ENCODE peak calls at places on chromosomes 16 and 17, in six cellular contexts. C is Panc1, K is GM12878, I is prostate gland, S is spleen, M is stomach. Q is an unnamed sample.

GRCh38 chr16:21638573-21638975 is 13.8 kb downstream of the IGSF6 start:
- DNase-seq in K (no peak), S (no peak), M (no peak), I (no peak), C (no peak), Q (no peak)

GRCh38 chr16:80852261-80852872 is 48.0 kb upstream of the CDYL2 start:
- DNase-seq in S (no peak), M (no peak), C (no peak), K (no peak), I (no peak), Q (no peak)

GRCh38 chr16:24950275-24950674 is 64.9 kb downstream of the ARHGAP17 start:
- DNase-seq in K (no peak), I (no peak), C (no peak), S (no peak), M (no peak), Q (peak)

GRCh38 chr16:15854061-15854460 is 2.8 kb downstream of the MYH11 start:
- DNase-seq in I (no peak), K (no peak), C (no peak), S (no peak), M (no peak), Q (no peak)

GRCh38 chr16:87881327-87882200 is 12.3 kb upstream of the SLC7A5 start:
- DNase-seq in S (no peak), M (no peak), K (no peak), I (no peak), C (no peak), Q (no peak)

GRCh38 chr17:8745586-8746500 is 1.2 kb upstream of the CCDC42 start:
- DNase-seq in S (peak), C (no peak), M (peak), K (peak), I (peak), Q (peak)

GRCh38 chr16:52496051-52496876 is 50.7 kb downstream of the TOX3 start:
- DNase-seq in M (no peak), S (no peak), C (no peak), I (no peak), K (no peak), Q (no peak)

GRCh38 chr16:54290203-54291106 is 3.9 kb upstream of the IRX3 start:
- DNase-seq in K (no peak), I (no peak), S (peak), C (no peak), M (no peak), Q (no peak)

GRCh38 chr16:57578521-57579360 is 36.3 kb downstream of the ADGRG5 start:
- DNase-seq in I (no peak), M (no peak), K (no peak), S (no peak), C (no peak), Q (no peak)

GRCh38 chr17:29433551-29433950 is 43.4 kb downstream of the TAOK1 start:
- DNase-seq in S (no peak), C (no peak), M (no peak), K (no peak), I (no peak), Q (no peak)

GRCh38 chr17:37234106-37234505 is 141.7 kb upstream of the C17orf78 start:
- DNase-seq in C (no peak), S (no peak), K (no peak), M (no peak), I (no peak), Q (no peak)

GRCh38 chr17:80826955-80827645 is 164.5 kb upstream of the CHMP6 start:
- DNase-seq in S (peak), I (no peak), C (no peak), M (no peak), K (no peak), Q (peak)

GRCh38 chr17:48016112-48016511 is 21.5 kb downstream of the COPZ2 start:
- DNase-seq in C (no peak), M (no peak), S (no peak), K (no peak), I (no peak), Q (no peak)

GRCh38 chr17:45051060-45051719 is at the start of gene DCAKD:
- DNase-seq in C (no peak), I (peak), S (peak), K (no peak), M (peak), Q (peak)

GRCh38 chr17:42179911-42180410 is 981 bp downstream of the KCNH4 start:
- DNase-seq in M (peak), C (no peak), S (no peak), I (peak), K (no peak), Q (no peak)

GRCh38 chr16:84318091-84318975 is 23.7 kb downstream of the WFDC1 start:
- DNase-seq in I (no peak), S (no peak), M (no peak), C (no peak), K (no peak), Q (no peak)

GRCh38 chr17:48605991-48606891 is 1.5 kb upstream of the HOXB6 start:
- DNase-seq in K (no peak), C (no peak), I (no peak), M (no peak), S (peak), Q (no peak)

GRCh38 chr17:9792181-9792840 is 919 bp upstream of the DHRS7C start:
- DNase-seq in S (no peak), I (no peak), C (no peak), K (no peak), M (no peak), Q (no peak)

GRCh38 chr17:9788582-9788981 is 2.8 kb downstream of the DHRS7C start:
- DNase-seq in S (no peak), M (no peak), K (no peak), I (no peak), C (no peak), Q (no peak)

GRCh38 chr17:9790889-9791876 is at the start of gene DHRS7C:
- DNase-seq in K (no peak), M (no peak), C (no peak), I (no peak), S (no peak), Q (no peak)
- H3K27ac ChIP-seq in K (no peak), M (no peak), C (no peak), I (no peak), S (no peak), Q (no peak)

DNA sequence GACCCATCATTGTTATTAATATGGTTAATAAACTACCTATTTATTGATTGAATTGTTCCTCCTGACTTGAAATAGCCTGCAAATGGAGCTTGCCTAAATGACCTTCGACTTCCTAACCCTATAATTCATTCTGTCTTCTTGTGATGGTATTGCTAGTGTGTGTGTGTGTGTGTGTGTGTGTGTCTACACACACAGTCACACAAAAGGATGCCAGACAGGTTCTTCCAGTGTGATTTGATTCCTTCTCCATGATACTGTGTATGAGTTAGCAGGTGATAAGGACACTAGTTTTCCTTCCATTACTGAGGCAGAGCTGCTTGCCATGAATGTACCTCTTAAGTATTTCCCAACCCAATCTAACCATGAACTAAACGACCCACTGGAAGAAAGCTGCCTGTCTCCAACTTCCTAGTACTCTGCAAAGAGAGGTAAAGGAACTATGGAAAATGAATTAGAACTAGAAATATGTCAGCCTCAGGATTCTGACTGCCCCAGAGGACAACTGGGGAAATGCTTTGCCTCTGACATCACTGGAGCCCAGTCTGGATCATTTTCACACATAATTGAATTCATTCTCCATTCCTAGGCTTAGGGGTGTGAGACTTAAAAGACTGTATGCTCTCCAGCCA is 3.5 kb upstream of the CDC6 start:
- DNase-seq in S (no peak), M (no peak), K (no peak), C (no peak), I (peak), Q (no peak)
- TF ChIP-seq POLR2AphosphoS5 in S (no peak), M (no peak), K (no peak), C (no peak), I (peak), Q (no peak)

DNA sequence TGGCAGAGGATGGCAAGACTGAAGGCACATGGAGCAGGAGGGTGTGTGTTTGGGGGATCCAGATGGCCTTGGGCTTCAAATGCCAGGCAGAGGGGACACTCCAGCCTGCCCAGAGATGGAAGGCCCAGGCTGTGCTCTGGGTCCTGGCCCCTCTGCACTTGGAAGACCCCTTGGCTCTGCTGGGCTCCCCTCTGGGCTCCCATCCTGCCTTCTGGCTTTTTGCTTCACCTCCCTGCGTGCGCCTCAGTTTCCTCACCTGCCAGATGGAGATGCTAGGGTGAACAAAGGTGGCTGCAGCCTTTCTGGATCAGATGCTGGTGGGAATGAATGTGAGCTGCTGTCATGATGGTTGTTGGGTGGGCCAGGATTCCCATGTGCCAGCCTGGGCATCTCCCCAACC is 3.0 kb downstream of the SNN start:
- DNase-seq in M (no peak), I (no peak), S (peak), K (no peak), C (no peak), Q (no peak)
- H3K27ac ChIP-seq in M (no peak), I (no peak), S (peak), K (no peak), C (no peak), Q (no peak)

DNA sequence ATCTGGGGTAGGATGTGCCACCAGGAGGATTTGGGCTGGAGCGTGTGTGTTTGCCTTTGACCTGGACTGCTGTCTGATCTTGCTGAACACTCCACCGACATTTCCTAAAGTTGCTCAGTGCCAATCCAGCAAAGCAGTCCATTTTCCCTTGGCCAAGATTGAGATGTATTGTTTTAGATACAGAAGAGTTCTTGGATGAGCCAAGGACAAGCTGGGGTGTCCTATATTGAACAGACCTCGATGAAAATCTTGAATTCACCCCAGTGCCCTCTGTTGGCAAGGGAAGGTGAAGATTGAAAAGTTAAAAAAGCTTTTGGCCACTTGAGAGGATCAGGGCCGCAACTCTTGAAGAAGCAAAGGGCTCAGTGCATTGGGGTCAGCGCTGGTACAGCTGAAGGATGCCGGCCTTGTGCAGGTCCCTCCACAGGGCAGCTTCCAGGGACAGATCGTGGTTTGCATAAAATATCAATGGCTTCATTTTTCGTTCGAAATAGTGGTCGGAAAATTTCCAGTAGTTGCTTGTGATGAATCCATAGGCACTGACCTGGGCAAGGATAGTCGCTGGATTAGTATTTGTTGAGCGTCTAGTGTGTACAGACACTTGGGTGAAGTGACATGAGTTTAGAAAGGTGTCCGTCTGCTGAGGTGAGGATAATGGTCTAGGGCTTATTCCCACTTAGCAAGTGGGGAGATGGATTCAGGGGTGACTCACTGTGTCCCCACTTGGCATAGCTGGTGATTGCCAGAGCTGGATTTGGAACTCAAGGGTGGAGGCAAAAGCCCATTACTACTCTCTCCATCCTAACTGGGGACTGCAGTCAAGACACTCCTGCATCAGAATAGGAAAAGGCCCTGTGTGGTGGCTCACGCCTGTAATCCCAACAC is 19.7 kb downstream of the ST6GALNAC2 start:
- DNase-seq in S (no peak), C (no peak), I (no peak), K (no peak), M (no peak), Q (no peak)
- TF ChIP-seq POLR2AphosphoS5 in S (no peak), C (no peak), I (no peak), K (peak), M (no peak), Q (no peak)

GRCh38 chr17:38871992-38872605 is 2.2 kb downstream of the LASP1 start:
- DNase-seq in M (no peak), S (peak), C (no peak), K (no peak), I (no peak), Q (no peak)

GRCh38 chr17:38871247-38871991 is 1.6 kb downstream of the LASP1 start:
- DNase-seq in M (peak), C (no peak), S (peak), K (peak), I (peak), Q (no peak)

GRCh38 chr17:38873646-38874380 is 4.0 kb downstream of the LASP1 start:
- DNase-seq in M (peak), S (peak), K (no peak), I (no peak), C (no peak), Q (no peak)

GRCh38 chr17:38874505-38875419 is 4.9 kb downstream of the LASP1 start:
- DNase-seq in C (no peak), S (no peak), I (no peak), K (no peak), M (no peak), Q (no peak)

GRCh38 chr17:38872671-38873385 is 3.0 kb downstream of the LASP1 start:
- DNase-seq in I (no peak), C (no peak), S (no peak), M (peak), K (no peak), Q (no peak)
- H3K27ac ChIP-seq in I (no peak), C (peak), S (peak), M (peak), K (peak), Q (peak)

Q was measured in suprapubic skin.